ENCODE peak calls at places on chromosomes 7 and 10, in five cellular contexts. One of them, this sample, is unnamed.

GRCh38 chr7:3232228-3232627 is 68.8 kb upstream of the SDK1 start:
- DNase-seq in GM12878: no peak
- DNase-seq in HepG2: no peak
- DNase-seq in K562: no peak
- DNase-seq in HCT116: no peak
- DNase-seq in this sample: no peak

GRCh38 chr7:71752171-71752935 is 620.4 kb downstream of the GALNT17 start:
- DNase-seq in GM12878: no peak
- DNase-seq in HCT116: no peak
- DNase-seq in K562: peak
- DNase-seq in HepG2: peak
- DNase-seq in this sample: peak

GRCh38 chr7:157572622-157573021 is 235.8 kb downstream of the DNAJB6 start:
- DNase-seq in GM12878: no peak
- DNase-seq in HCT116: no peak
- DNase-seq in HepG2: no peak
- DNase-seq in K562: no peak
- DNase-seq in this sample: no peak

GRCh38 chr10:33532901-33533300 is 198.4 kb upstream of the NRP1 start:
- DNase-seq in GM12878: no peak
- DNase-seq in HCT116: no peak
- DNase-seq in HepG2: no peak
- DNase-seq in K562: no peak
- DNase-seq in this sample: no peak

GRCh38 chr10:96512997-96513685 is 585 bp downstream of the TLL2 start:
- DNase-seq in GM12878: no peak
- DNase-seq in HepG2: no peak
- DNase-seq in K562: no peak
- DNase-seq in HCT116: no peak
- DNase-seq in this sample: no peak

GRCh38 chr7:65731562-65732035 is 141.3 kb upstream of the VKORC1L1 start:
- DNase-seq in HCT116: no peak
- DNase-seq in K562: peak
- DNase-seq in GM12878: no peak
- DNase-seq in HepG2: no peak
- DNase-seq in this sample: no peak

GRCh38 chr7:83936056-83936703 is 258.4 kb downstream of the SEMA3A start:
- DNase-seq in HCT116: peak
- DNase-seq in HepG2: peak
- DNase-seq in K562: peak
- DNase-seq in GM12878: no peak
- DNase-seq in this sample: peak

GRCh38 chr7:135763261-135763660 is 14.6 kb upstream of the FAM180A start:
- DNase-seq in HepG2: no peak
- DNase-seq in HCT116: no peak
- DNase-seq in GM12878: no peak
- DNase-seq in K562: no peak
- DNase-seq in this sample: no peak

GRCh38 chr7:115009139-115009538 is 87.2 kb downstream of the MDFIC start:
- DNase-seq in GM12878: no peak
- DNase-seq in K562: no peak
- DNase-seq in HepG2: no peak
- DNase-seq in HCT116: no peak
- DNase-seq in this sample: no peak

GRCh38 chr10:14588084-14588937 is 186.4 kb downstream of the FAM107B start:
- DNase-seq in HepG2: peak
- DNase-seq in HCT116: no peak
- DNase-seq in K562: no peak
- DNase-seq in GM12878: no peak
- DNase-seq in this sample: no peak

GRCh38 chr10:47189802-47190201 is 110.2 kb upstream of the GDF10 start:
- DNase-seq in GM12878: no peak
- DNase-seq in HCT116: no peak
- DNase-seq in K562: no peak
- DNase-seq in HepG2: no peak
- DNase-seq in this sample: no peak

GRCh38 chr10:108469940-108470339 is 1305.4 kb upstream of the SORCS1 start:
- DNase-seq in HepG2: no peak
- DNase-seq in K562: no peak
- DNase-seq in GM12878: no peak
- DNase-seq in HCT116: no peak
- DNase-seq in this sample: no peak

GRCh38 chr7:143199040-143199439 is 15.8 kb downstream of the TAS2R39 start:
- DNase-seq in HepG2: no peak
- DNase-seq in HCT116: no peak
- DNase-seq in GM12878: peak
- DNase-seq in K562: no peak
- DNase-seq in this sample: no peak

GRCh38 chr7:94338921-94339371 is 55.7 kb upstream of the COL1A2 start:
- DNase-seq in HepG2: no peak
- DNase-seq in K562: peak
- DNase-seq in HCT116: no peak
- DNase-seq in GM12878: no peak
- DNase-seq in this sample: no peak

GRCh38 chr10:92691591-92692084 is 1.9 kb downstream of the HHEX start:
- DNase-seq in K562: peak
- DNase-seq in HepG2: no peak
- DNase-seq in HCT116: no peak
- DNase-seq in GM12878: no peak
- DNase-seq in this sample: no peak

GRCh38 chr7:101728888-101729883 is 88.2 kb upstream of the CUX1 start:
- DNase-seq in GM12878: no peak
- DNase-seq in HCT116: peak
- DNase-seq in K562: peak
- DNase-seq in HepG2: peak
- DNase-seq in this sample: no peak

GRCh38 chr7:49166441-49166840 is 242.1 kb downstream of the CDC14C start:
- DNase-seq in HCT116: no peak
- DNase-seq in GM12878: no peak
- DNase-seq in HepG2: no peak
- DNase-seq in K562: no peak
- DNase-seq in this sample: no peak

GRCh38 chr10:86321568-86321967 is 45.0 kb downstream of the GRID1 start:
- DNase-seq in GM12878: no peak
- DNase-seq in K562: no peak
- DNase-seq in HCT116: no peak
- DNase-seq in HepG2: no peak
- DNase-seq in this sample: no peak

GRCh38 chr7:28579571-28579970 is 167.3 kb downstream of the CREB5 start:
- DNase-seq in K562: no peak
- DNase-seq in HepG2: no peak
- DNase-seq in HCT116: no peak
- DNase-seq in GM12878: no peak
- DNase-seq in this sample: no peak

GRCh38 chr7:37942934-37943610 is 22.6 kb downstream of the EPDR1 start:
- DNase-seq in K562: no peak
- DNase-seq in HepG2: peak
- DNase-seq in GM12878: peak
- DNase-seq in HCT116: no peak
- DNase-seq in this sample: no peak

GRCh38 chr7:96219382-96220130 is 102.3 kb downstream of the SLC25A13 start:
- DNase-seq in HepG2: no peak
- DNase-seq in K562: no peak
- DNase-seq in GM12878: no peak
- DNase-seq in HCT116: peak
- DNase-seq in this sample: no peak

GRCh38 chr10:70815504-70816219 is at the start of gene SGPL1:
- DNase-seq in HCT116: peak
- DNase-seq in K562: peak
- DNase-seq in HepG2: peak
- DNase-seq in GM12878: peak
- DNase-seq in this sample: peak

GRCh38 chr10:104574470-104575213 is 66.4 kb upstream of the SORCS3 start:
- DNase-seq in K562: no peak
- DNase-seq in HCT116: no peak
- DNase-seq in HepG2: no peak
- DNase-seq in GM12878: no peak
- DNase-seq in this sample: no peak

GRCh38 chr7:25861704-25862253 is 290.2 kb upstream of the NFE2L3 start:
- DNase-seq in HepG2: no peak
- DNase-seq in GM12878: no peak
- DNase-seq in HCT116: no peak
- DNase-seq in K562: no peak
- DNase-seq in this sample: no peak
- TF ChIP-seq JUND in HepG2: no peak
- TF ChIP-seq JUND in GM12878: no peak
- TF ChIP-seq JUND in HCT116: no peak
- TF ChIP-seq JUND in K562: no peak
- TF ChIP-seq JUND in this sample: no peak

DNA sequence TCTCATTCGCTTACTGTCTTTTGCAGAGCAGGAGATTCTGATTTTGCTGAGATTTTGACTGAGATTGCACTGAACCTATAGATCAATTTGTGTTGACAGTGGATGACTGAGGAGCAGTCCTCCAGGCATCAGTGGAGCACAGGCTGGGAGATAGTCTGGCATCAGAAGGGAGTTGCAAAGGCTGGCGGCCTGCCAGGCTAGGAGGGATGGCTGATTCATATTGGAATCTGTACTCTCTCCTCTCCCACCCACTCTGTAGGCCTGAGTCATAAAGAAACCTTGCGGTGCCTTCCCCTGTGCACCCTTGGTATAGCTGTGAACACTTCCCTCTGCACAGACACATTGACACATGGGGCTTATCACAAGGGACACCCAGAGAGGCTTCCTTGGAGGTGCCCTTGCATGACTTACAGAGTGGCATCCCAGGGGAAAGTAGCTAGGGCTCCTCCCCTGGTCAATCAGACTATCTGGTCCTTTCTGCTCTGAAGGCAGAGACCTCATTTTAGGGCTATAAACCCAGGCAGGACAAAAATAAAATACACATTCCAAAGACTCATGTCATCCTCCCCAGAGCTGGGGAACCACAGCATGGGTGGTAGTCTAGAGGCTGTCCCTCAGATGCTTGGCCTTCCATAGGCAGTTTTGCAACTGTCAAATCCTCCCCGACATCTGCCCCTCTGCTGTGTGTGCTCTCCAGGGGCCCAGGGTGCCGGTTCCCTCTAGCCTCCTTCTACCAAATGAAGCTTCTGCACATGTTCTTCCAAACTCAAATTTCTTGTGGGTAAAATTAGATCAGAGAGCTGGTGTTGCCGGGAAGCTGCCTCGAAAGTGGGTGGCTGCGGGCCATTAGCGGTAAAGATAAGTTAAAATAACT is 37.4 kb upstream of the EEPD1 start:
- DNase-seq in HepG2: peak
- DNase-seq in HCT116: peak
- DNase-seq in GM12878: peak
- DNase-seq in K562: no peak
- DNase-seq in this sample: no peak
- TF ChIP-seq JUND in HepG2: no peak
- TF ChIP-seq JUND in HCT116: peak
- TF ChIP-seq JUND in GM12878: peak
- TF ChIP-seq JUND in K562: no peak
- TF ChIP-seq JUND in this sample: no peak

DNA sequence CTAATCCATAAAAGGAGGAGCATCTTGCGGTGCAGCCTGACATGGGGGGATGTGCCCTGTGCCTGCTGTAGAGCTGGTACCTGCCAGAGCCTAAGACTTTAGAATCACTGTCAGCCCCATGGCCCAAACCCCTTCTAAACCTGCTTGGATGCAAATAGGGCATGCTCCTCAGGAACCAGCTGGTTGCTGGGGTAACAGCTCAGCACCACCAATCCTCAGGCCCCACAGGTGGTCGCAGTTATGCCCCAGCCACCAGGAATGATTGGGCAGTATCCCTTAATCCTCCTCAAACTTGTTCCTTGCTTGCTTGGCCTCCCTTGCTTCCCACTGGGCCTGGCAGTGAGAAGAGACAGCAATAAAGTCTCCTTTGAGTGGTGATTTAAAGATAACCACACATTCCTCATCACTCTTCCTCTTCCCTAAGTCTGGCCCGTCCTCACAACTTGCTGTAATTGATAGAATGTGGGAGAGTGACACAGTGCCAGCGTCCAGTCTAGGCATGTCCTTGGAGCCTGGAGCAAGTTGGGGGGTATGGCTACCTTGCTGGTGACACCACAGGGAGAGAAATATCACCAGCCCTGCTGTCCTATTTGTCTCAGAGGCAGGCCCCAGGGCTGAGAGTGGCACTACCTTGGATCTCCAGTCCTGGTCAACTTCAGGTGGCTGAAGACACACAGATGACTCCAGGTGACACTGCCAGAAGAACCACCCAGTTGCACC is 43.0 kb downstream of the VSTM4 start:
- DNase-seq in K562: no peak
- DNase-seq in HCT116: no peak
- DNase-seq in HepG2: no peak
- DNase-seq in GM12878: no peak
- DNase-seq in this sample: peak
- TF ChIP-seq JUND in K562: no peak
- TF ChIP-seq JUND in HCT116: no peak
- TF ChIP-seq JUND in HepG2: no peak
- TF ChIP-seq JUND in GM12878: no peak
- TF ChIP-seq JUND in this sample: no peak

DNA sequence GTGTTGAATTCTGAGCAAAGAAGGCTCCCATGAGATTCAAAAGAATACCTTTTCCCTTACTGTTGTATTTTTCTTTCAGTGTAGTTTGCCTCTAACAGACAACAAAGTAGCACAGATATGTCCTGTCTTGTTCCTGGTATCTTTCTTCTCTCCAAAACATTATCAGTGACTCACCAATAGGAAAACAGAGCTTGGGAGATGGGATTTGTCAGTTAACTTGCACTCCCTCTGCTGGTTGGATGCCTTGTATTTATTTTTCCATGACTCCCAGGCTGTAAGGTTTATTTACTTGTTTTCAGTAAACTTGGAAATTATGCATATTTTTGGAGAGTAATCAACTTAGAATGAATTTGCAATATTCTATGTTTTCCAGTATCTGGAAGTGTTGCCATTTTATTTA is 129.7 kb downstream of the SAMD9 start:
- DNase-seq in HCT116: peak
- DNase-seq in GM12878: no peak
- DNase-seq in HepG2: peak
- DNase-seq in K562: peak
- DNase-seq in this sample: peak
- TF ChIP-seq JUND in HCT116: no peak
- TF ChIP-seq JUND in GM12878: no peak
- TF ChIP-seq JUND in HepG2: no peak
- TF ChIP-seq JUND in K562: peak
- TF ChIP-seq JUND in this sample: no peak

DNA sequence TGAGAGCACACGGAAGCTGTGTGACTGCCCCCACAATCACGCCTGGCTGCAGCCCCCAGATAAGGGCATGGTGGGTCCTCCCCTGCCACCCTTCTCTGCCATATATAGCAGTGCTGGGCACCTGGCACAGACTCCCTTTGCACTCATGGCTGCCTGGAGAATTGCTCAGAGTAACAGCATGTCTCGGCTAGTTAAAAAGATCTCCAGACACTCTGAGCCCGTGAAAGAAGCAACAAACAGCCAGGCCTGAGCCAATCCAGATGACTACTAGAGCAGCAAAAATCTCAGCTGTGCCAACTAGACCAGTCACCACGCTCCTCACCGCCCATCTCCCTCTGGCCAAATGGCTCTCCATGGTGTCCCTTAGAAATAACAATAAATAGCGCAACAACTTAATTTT is 71.3 kb downstream of the PARD3 start:
- DNase-seq in GM12878: no peak
- DNase-seq in K562: no peak
- DNase-seq in HepG2: no peak
- DNase-seq in HCT116: no peak
- DNase-seq in this sample: no peak
- TF ChIP-seq JUND in GM12878: no peak
- TF ChIP-seq JUND in K562: no peak
- TF ChIP-seq JUND in HepG2: no peak
- TF ChIP-seq JUND in HCT116: no peak
- TF ChIP-seq JUND in this sample: no peak

This sample was measured in T47D.